ENCODE peak calls at places on chromosomes 5 and 9, in eight cellular contexts. R is PC-9, K is OCI-LY7, U is HCT116, Q is hepatocyte, P is MM.1S, W is PC-3, J is SK-N-SH. E is an unnamed sample.

GRCh38 chr9:124495105-124496074 is 11.8 kb downstream of the NR5A1 start:
- DNase-seq in K (no peak), W (no peak), U (no peak), P (no peak), J (no peak), R (no peak), Q (no peak), E (no peak)

GRCh38 chr5:176658007-176658599 is 10.8 kb downstream of the TSPAN17 start:
- DNase-seq in U (peak; percentile 34), P (peak; percentile 68), J (peak; percentile 86), W (peak; percentile 68), R (peak; percentile 60), K (peak; percentile 75), Q (peak; percentile 83), E (peak; percentile 90)

GRCh38 chr9:114339130-114339908 is 9.7 kb downstream of the ORM2 start:
- DNase-seq in P (peak; percentile 18), K (peak; percentile 71), R (peak; percentile 57), J (peak; percentile 86), W (peak; percentile 65), Q (peak; percentile 60), U (no peak), E (peak; percentile 79)

GRCh38 chr5:150034677-150035076 is 34.1 kb downstream of the HMGXB3 start:
- DNase-seq in R (no peak), J (no peak), W (no peak), K (no peak), P (no peak), U (no peak), Q (no peak), E (no peak)

GRCh38 chr5:92945630-92946097 is 635.4 kb downstream of the NR2F1-AS1 start:
- DNase-seq in W (peak; percentile 62), Q (no peak), R (no peak), J (no peak), K (no peak), P (no peak), U (no peak), E (no peak)

GRCh38 chr9:124041817-124042116 is 30.2 kb downstream of the LHX2 start:
- DNase-seq in R (no peak), Q (no peak), J (peak; percentile 24), W (no peak), P (no peak), U (no peak), K (no peak), E (no peak)

GRCh38 chr9:37967272-37967581 is 63.3 kb upstream of the SLC25A51 start:
- DNase-seq in U (no peak), Q (no peak), R (no peak), P (no peak), J (no peak), K (no peak), W (no peak), E (no peak)

GRCh38 chr5:121867403-121867802 is 15.7 kb downstream of the FTMT start:
- DNase-seq in U (no peak), P (no peak), R (no peak), W (no peak), Q (no peak), K (no peak), J (no peak), E (peak; percentile 28)

GRCh38 chr5:175748650-175749049 is 90.8 kb downstream of the HRH2 start:
- DNase-seq in W (no peak), P (no peak), K (no peak), R (no peak), Q (no peak), J (no peak), U (no peak), E (no peak)

GRCh38 chr9:79430599-79430998 is 141.2 kb upstream of the TLE4 start:
- DNase-seq in K (no peak), P (no peak), J (no peak), Q (no peak), U (no peak), W (no peak), R (no peak), E (no peak)

GRCh38 chr5:59560553-59560952 is 333.0 kb downstream of the PDE4D start:
- DNase-seq in U (no peak), W (no peak), J (no peak), P (no peak), K (no peak), R (no peak), Q (no peak), E (no peak)

GRCh38 chr9:20462410-20462809 is 159.9 kb downstream of the MLLT3 start:
- DNase-seq in R (no peak), U (no peak), P (no peak), K (no peak), Q (no peak), J (no peak), W (no peak), E (peak; percentile 53)
- TF ChIP-seq CTCF in R (no peak), U (peak; percentile 57), P (no peak), K (peak; percentile 53), Q (no peak), J (peak; percentile 21), W (peak; percentile 39), E (peak; percentile 68)

GRCh38 chr9:21516796-21517195 is 34.7 kb upstream of the IFNE start:
- DNase-seq in U (no peak), K (no peak), P (no peak), J (no peak), R (no peak), Q (no peak), W (no peak), E (no peak)
- H3K9me2 ChIP-seq in U (no peaks in the 10 kb centered on the region), K (no peaks in the 10 kb centered on the region), P (no peaks in the 10 kb centered on the region), J (no peaks in the 10 kb centered on the region), R (no peaks in the 10 kb centered on the region), Q (no peaks in the 10 kb centered on the region), W (no peaks in the 10 kb centered on the region), E (no peaks in the 10 kb centered on the region)

GRCh38 chr9:18861599-18862546 is 171.1 kb downstream of the SAXO1 start:
- DNase-seq in P (no peak), K (no peak), U (no peak), J (no peak), Q (peak; percentile 24), W (no peak), R (no peak), E (peak; percentile 54)
- TF ChIP-seq CTCF in P (no peak), K (no peak), U (no peak), J (no peak), Q (peak; percentile 8), W (no peak), R (no peak), E (no peak)

DNA sequence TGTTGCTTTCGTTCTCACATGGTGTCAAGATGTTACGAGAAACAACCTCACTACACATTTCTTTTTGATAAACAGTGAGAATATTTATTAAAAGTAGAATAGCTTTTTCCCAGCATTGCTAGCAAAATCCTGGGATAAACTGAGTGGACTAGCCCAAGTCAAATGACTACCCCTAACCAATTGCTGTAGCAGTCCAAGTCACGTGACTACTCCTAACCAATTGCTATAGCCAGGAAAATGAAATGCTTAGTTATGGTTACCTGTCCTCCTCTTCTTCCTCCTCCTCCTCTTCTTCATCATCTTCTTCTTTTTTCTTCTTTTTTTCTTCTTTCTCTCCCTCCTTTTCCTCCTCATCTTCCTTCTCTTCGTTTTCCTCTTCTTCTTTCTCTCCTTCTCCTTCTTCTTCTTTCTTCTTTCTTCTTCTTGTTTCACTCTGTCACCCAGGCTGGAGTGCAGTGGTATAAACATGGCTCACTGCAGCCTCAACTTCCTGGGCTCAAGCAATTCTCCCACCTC is 85.4 kb downstream of the PDE8B start:
- DNase-seq in U (no peak), Q (no peak), J (no peak), K (no peak), R (no peak), P (no peak), W (no peak), E (no peak)
- H3K9me2 ChIP-seq in U (no peaks in the 10 kb centered on the region), Q (no peaks in the 10 kb centered on the region), J (no peaks in the 10 kb centered on the region), K (peaks cover 2% of the 10 kb centered on the region), R (no peaks in the 10 kb centered on the region), P (no peaks in the 10 kb centered on the region), W (no peaks in the 10 kb centered on the region), E (peaks cover 8% of the 10 kb centered on the region)

E was measured in GM23338.